ENCODE peak calls at places on chromosomes 11 and 22, in seven cellular contexts. Q is HCT116, V is H1, A is SK-N-SH, X is HepG2, U is GM12878, N is K562. O is an unnamed sample.

GRCh38 chr11:17259519-17259918 is 17.0 kb upstream of the NUCB2 start:
- DNase-seq in Q (no peak), X (no peak), A (no peak), N (no peak), V (no peak), U (no peak), O (no peak)

GRCh38 chr22:49620666-49621065 is 207.0 kb downstream of the BRD1 start:
- DNase-seq in V (no peak), Q (no peak), X (no peak), U (no peak), A (no peak), N (no peak), O (no peak)

GRCh38 chr11:104823638-104824037 is 74.6 kb downstream of the CASP12 start:
- DNase-seq in Q (no peak), V (no peak), U (no peak), N (no peak), A (no peak), X (no peak), O (no peak)

GRCh38 chr11:127493330-127493729 is 492.8 kb upstream of the KIRREL3 start:
- DNase-seq in U (no peak), V (no peak), X (no peak), A (peak), Q (no peak), N (peak), O (no peak)

GRCh38 chr11:21142007-21142406 is 472.6 kb downstream of the NELL1 start:
- DNase-seq in Q (no peak), A (peak), N (no peak), U (no peak), V (no peak), X (no peak), O (no peak)

GRCh38 chr22:28799125-28799833 is 1.1 kb downstream of the XBP1 start:
- DNase-seq in X (peak), A (peak), V (no peak), Q (peak), U (no peak), N (peak), O (peak)

GRCh38 chr11:19561011-19561410 is 151.6 kb upstream of the NAV2 start:
- DNase-seq in V (no peak), N (no peak), U (no peak), Q (no peak), X (no peak), A (no peak), O (no peak)

GRCh38 chr11:72860010-72860409 is 45.8 kb downstream of the ATG16L2 start:
- DNase-seq in N (no peak), Q (no peak), X (no peak), A (no peak), V (no peak), U (no peak), O (no peak)

GRCh38 chr11:121581607-121582006 is 128.8 kb upstream of the SORL1-AS1 start:
- DNase-seq in Q (no peak), N (no peak), A (no peak), X (no peak), U (no peak), V (no peak), O (no peak)
- TF ChIP-seq SIN3A in Q (no peak), N (no peak), A (no peak), X (no peak), U (no peak), V (no peak), O (no peak)

GRCh38 chr11:34359548-34359891 is 1.7 kb upstream of the ABTB2 start:
- DNase-seq in N (peak), Q (peak), U (no peak), V (no peak), X (no peak), A (peak), O (no peak)

GRCh38 chr11:34366522-34366921 is 8.7 kb upstream of the ABTB2 start:
- DNase-seq in N (no peak), X (peak), V (no peak), Q (peak), U (no peak), A (peak), O (no peak)

GRCh38 chr11:34360056-34360455 is 2.2 kb upstream of the ABTB2 start:
- DNase-seq in A (no peak), N (no peak), U (no peak), X (no peak), V (no peak), Q (no peak), O (no peak)

GRCh38 chr11:34363363-34364084 is 5.7 kb upstream of the ABTB2 start:
- DNase-seq in A (no peak), U (no peak), Q (no peak), V (no peak), N (no peak), X (peak), O (no peak)

GRCh38 chr11:34364102-34364501 is 6.3 kb upstream of the ABTB2 start:
- DNase-seq in N (no peak), X (peak), A (no peak), Q (no peak), U (no peak), V (no peak), O (no peak)
- TF ChIP-seq SIN3A in N (no peak), X (peak), A (no peak), Q (no peak), U (no peak), V (no peak), O (no peak)

DNA sequence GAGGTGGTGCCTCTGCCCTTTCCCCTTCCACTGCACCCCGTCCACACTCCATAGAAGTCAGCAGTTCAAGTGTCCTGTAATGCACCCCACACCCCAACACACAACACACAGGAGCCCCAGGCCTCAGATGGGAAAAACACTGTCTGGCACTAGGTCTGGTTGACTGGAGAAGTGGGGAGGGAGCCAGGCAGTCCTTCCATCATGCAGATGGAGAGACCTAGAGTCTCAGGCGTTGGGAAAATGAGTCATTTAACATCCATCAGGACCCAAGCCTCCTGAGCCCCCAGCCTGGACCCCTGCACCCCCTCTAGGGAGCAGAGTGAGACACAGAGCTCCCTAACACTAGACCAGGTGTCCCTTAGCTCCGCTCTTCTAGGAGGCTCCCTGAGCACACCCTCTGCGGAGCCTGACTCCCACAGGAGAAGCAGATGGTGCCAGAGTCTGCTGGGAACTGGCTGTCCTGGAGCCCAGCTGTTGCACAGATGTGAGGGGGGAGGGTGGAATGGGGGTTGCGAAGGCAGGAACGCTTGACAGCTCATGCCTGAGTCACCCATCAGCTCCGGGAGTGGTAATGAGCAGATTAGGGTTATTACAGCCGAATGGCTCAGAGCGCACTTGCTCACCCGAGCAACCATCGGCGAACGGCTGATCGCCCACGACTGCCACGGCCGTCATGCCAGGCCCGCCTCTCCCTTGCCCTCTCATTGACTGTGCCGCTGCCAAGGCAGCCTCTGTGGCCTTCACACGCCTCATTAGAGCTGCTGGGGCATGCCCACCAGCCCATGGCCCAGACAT is 22.1 kb upstream of the SYT7 start:
- DNase-seq in X (no peak), U (no peak), N (peak), A (peak), Q (peak), V (no peak), O (no peak)
- TF ChIP-seq SIN3A in X (no peak), U (no peak), N (no peak), A (no peak), Q (no peak), V (no peak), O (no peak)

GRCh38 chr22:45185718-45186511 is 22.2 kb downstream of the NUP50 start:
- DNase-seq in X (no peak), V (no peak), N (no peak), U (no peak), Q (no peak), A (no peak), O (no peak)
- TF ChIP-seq SIN3A in X (no peak), V (no peak), N (no peak), U (no peak), Q (no peak), A (no peak), O (no peak)

GRCh38 chr22:33328789-33329296 is 270.7 kb upstream of the SYN3 start:
- DNase-seq in Q (no peak), A (no peak), N (no peak), X (peak), U (no peak), V (no peak), O (no peak)
- TF ChIP-seq SIN3A in Q (no peak), A (no peak), N (no peak), X (no peak), U (no peak), V (no peak), O (no peak)

GRCh38 chr22:37920131-37920530 is 14.0 kb downstream of the MICALL1 start:
- DNase-seq in A (no peak), U (no peak), X (no peak), N (no peak), Q (no peak), V (no peak), O (no peak)
- TF ChIP-seq SIN3A in A (no peak), U (no peak), X (no peak), N (no peak), Q (no peak), V (no peak), O (no peak)

GRCh38 chr11:121780971-121781370 is 328.2 kb upstream of the SORL1-AS1 start:
- DNase-seq in X (no peak), A (no peak), N (no peak), Q (no peak), V (no peak), U (no peak), O (no peak)
- TF ChIP-seq SIN3A in X (no peak), A (no peak), N (no peak), Q (no peak), V (no peak), U (no peak), O (no peak)

GRCh38 chr22:24937114-24937513 is 9.4 kb downstream of the LHFPL7 start:
- DNase-seq in X (peak), U (no peak), N (no peak), A (peak), V (no peak), Q (no peak), O (no peak)
- TF ChIP-seq SIN3A in X (no peak), U (no peak), N (no peak), A (no peak), V (no peak), Q (no peak), O (no peak)

O was measured in Panc1.